ENCODE peak calls at places on chromosomes 7 and 10, in four cellular contexts. X is GM23248, S is H1, B is fibroblast of the aortic adventitia. D is an unnamed sample.

GRCh38 chr7:45983720-45984032 is 62.6 kb upstream of the IGFBP3 start:
- DNase-seq in B (no peak), S (no peak), X (no peak), D (no peak)

GRCh38 chr7:123635551-123636359 is 19.9 kb upstream of the LMOD2 start:
- DNase-seq in S (no peak), B (peak), X (peak), D (peak)

GRCh38 chr7:46586406-46586805 is 665.3 kb upstream of the IGFBP3 start:
- DNase-seq in S (no peak), B (peak), X (peak), D (peak)

GRCh38 chr7:34184466-34184865 is 279.1 kb downstream of the BMPER start:
- DNase-seq in B (no peak), X (peak), S (no peak), D (peak)

GRCh38 chr7:32142649-32143048 is 72.4 kb upstream of the PDE1C start:
- DNase-seq in B (peak), X (peak), S (no peak), D (peak)

GRCh38 chr7:131298608-131298992 is 29.1 kb upstream of the MKLN1 start:
- DNase-seq in X (no peak), B (no peak), S (no peak), D (no peak)

GRCh38 chr7:92955081-92955480 is 118.7 kb upstream of the CDK6 start:
- DNase-seq in X (no peak), S (no peak), B (no peak), D (no peak)

GRCh38 chr10:88110355-88110754 is 246.9 kb downstream of the PTEN start:
- DNase-seq in S (no peak), B (peak), X (peak), D (peak)

GRCh38 chr10:131616040-131616439 is 284.8 kb upstream of the PPP2R2D start:
- DNase-seq in B (no peak), X (no peak), S (no peak), D (no peak)

GRCh38 chr7:43205171-43205795 is 92.8 kb downstream of the HECW1 start:
- DNase-seq in X (no peak), B (no peak), S (no peak), D (no peak)
- H3K4me3 ChIP-seq in X (no peak), B (no peak), S (no peak), D (no peak)

GRCh38 chr10:80522756-80523363 is 14.8 kb upstream of the SH2D4B start:
- DNase-seq in B (no peak), X (no peak), S (no peak), D (no peak)

GRCh38 chr10:80526218-80526617 is 11.5 kb upstream of the SH2D4B start:
- DNase-seq in B (no peak), X (no peak), S (no peak), D (no peak)

GRCh38 chr10:80524190-80524589 is 13.5 kb upstream of the SH2D4B start:
- DNase-seq in B (no peak), X (no peak), S (no peak), D (no peak)

GRCh38 chr10:80520661-80521488 is 16.8 kb upstream of the SH2D4B start:
- DNase-seq in S (no peak), X (no peak), B (no peak), D (no peak)

DNA sequence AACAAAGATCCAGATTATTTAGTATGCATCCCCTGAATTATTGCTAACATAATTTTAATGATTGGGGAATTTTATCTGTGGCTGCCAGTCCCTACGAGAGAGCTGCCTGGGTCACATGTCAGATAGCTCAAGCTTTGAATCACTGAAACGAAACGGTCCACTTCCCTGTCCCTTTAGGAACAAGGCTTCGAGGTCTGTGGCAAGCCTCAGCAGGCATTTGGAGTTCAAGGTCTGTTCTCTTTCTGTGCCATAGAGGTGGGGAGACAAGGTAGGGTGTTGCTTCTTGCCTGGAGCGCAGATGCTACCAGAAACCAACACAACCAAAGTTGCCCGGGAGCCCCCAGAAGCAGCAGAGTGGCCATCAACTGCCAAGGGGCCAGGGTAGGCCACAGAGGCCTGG is 13.9 kb upstream of the SH2D4B start:
- DNase-seq in B (no peak), S (no peak), X (no peak), D (no peak)
- H3K4me3 ChIP-seq in B (no peak), S (no peak), X (no peak), D (no peak)

DNA sequence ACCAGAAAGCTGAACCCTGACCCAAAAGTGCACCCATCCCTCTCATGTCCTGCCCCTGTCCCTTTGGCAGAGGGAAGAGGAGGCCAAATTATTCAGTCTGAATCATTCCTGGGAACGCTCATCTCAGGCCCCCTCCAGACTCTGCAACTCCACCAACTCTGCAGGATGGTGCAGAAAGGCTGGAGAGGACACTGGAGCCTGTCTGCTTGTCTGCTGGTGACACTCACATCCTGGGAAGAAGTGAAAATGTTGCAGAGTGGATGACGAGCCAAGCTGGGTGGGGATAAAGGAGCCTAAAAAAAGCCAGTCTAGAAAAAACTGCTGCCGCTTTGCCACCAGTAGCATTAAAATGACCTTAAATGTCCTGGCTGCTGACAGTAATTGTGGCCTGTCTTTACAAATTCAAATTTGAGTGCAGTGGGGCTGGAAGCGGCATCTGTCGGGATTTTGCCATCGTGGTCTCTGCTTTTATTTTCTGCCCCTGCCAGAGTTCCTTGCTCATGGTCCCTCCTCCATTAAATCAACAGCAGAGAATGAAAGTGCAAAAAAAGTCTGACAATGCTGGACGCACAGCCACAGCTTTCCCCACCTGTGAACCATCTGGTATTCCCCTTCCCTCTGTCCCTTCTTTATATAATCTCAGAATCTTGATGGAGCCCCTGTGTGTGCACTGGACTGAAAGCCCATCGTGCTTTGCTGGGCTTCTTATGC is 63.9 kb downstream of the STK17A start:
- DNase-seq in X (peak), S (no peak), B (peak), D (peak)
- H3K4me3 ChIP-seq in X (peak), S (no peak), B (peak), D (peak)

GRCh38 chr7:48868916-48869315 is 55.4 kb upstream of the CDC14C start:
- DNase-seq in B (no peak), S (no peak), X (no peak), D (no peak)
- H3K4me3 ChIP-seq in B (no peak), S (no peak), X (no peak), D (no peak)

GRCh38 chr10:24238527-24239247 is 29.7 kb downstream of the KIAA1217 start:
- DNase-seq in S (no peak), B (no peak), X (no peak), D (no peak)

GRCh38 chr10:24237801-24238390 is 29.0 kb downstream of the KIAA1217 start:
- DNase-seq in B (no peak), S (no peak), X (no peak), D (no peak)

GRCh38 chr10:24240001-24240751 is 31.2 kb downstream of the KIAA1217 start:
- DNase-seq in B (peak), S (no peak), X (peak), D (no peak)

GRCh38 chr10:24241536-24241935 is 32.6 kb downstream of the KIAA1217 start:
- DNase-seq in B (peak), X (no peak), S (no peak), D (no peak)

GRCh38 chr10:24239289-24239688 is 30.4 kb downstream of the KIAA1217 start:
- DNase-seq in B (no peak), X (no peak), S (no peak), D (no peak)
- H3K4me3 ChIP-seq in B (no peak), X (no peak), S (no peak), D (no peak)

DNA sequence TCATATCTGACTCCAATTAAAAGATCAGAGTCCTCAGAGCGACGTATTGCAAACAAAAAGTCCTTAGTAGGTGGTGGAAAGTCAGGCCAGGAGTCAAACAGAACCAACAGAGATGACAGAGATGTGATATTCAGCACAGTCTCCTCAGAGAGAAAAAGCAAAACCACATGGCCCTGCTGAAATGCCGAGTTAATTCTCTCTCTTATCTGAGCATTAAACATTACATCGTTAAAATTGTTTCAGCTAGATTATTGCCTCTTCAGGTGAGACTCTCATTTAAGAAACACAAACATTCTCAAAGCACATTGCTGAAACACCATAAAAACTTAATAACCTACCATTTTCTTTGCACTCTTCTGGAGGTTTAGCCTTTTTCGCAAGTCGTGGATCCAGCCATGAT is 690.9 kb downstream of the PHTF2 start:
- DNase-seq in X (peak), S (no peak), B (no peak), D (no peak)
- H3K4me3 ChIP-seq in X (peak), S (no peak), B (no peak), D (peak)

D was measured in adipocyte.